ENCODE peak calls at places on chromosomes 3 and 15, in four cellular contexts. R is D721Med, M is nephron progenitor cell, X is upper lobe of right lung. Z is an unnamed sample.

GRCh38 chr15:74790080-74790916 is 8.4 kb downstream of the CSK start:
- DNase-seq in R (no peak), M (no peak), X (peak; percentile 82), Z (peak; percentile 92)

GRCh38 chr3:192892981-192893827 is 24.5 kb downstream of the MB21D2 start:
- DNase-seq in R (no peak), M (peak; percentile 19), X (peak; percentile 66), Z (peak; percentile 63)

GRCh38 chr3:4409415-4409814 is 57.7 kb downstream of the SUMF1 start:
- DNase-seq in R (no peak), M (no peak), X (no peak), Z (no peak)

GRCh38 chr3:153977148-153977547 is 144.0 kb upstream of the ARHGEF26 start:
- DNase-seq in R (no peak), M (no peak), X (no peak), Z (no peak)

GRCh38 chr3:12871404-12871983 is 30.1 kb upstream of the RPL32 start:
- DNase-seq in R (no peak), M (no peak), X (no peak), Z (no peak)

GRCh38 chr3:57731311-57731710 is 24.8 kb upstream of the SLMAP start:
- DNase-seq in R (no peak), M (no peak), X (no peak), Z (no peak)

GRCh38 chr3:192931825-192932224 is 14.2 kb upstream of the MB21D2 start:
- DNase-seq in R (no peak), M (no peak), X (no peak), Z (no peak)

GRCh38 chr15:70794596-70795310 is 31.4 kb upstream of the UACA start:
- DNase-seq in R (no peak), M (no peak), X (no peak), Z (no peak)

GRCh38 chr3:76198086-76198485 is 412.7 kb upstream of the ZNF717 start:
- DNase-seq in R (no peak), M (no peak), X (no peak), Z (no peak)

GRCh38 chr3:197372076-197372661 is 73.8 kb upstream of the DLG1 start:
- DNase-seq in R (no peak), M (no peak), X (no peak), Z (peak; percentile 38)

GRCh38 chr15:36831125-36831914 is 251.9 kb downstream of the CDIN1 start:
- DNase-seq in R (no peak), M (no peak), X (no peak), Z (no peak)

GRCh38 chr15:49096090-49096750 is 50.0 kb upstream of the SECISBP2L start:
- DNase-seq in R (no peak), M (no peak), X (no peak), Z (no peak)

GRCh38 chr3:44648564-44649229 is at the start of gene ZNF35:
- DNase-seq in R (peak; percentile 75), M (peak; percentile 78), X (peak; percentile 90), Z (peak; percentile 77)

GRCh38 chr3:188534633-188535032 is 380.7 kb downstream of the LPP start:
- DNase-seq in R (no peak), M (no peak), X (no peak), Z (no peak)

GRCh38 chr3:54278960-54279359 is 156.6 kb downstream of the CACNA2D3 start:
- DNase-seq in R (no peak), M (no peak), X (no peak), Z (no peak)

GRCh38 chr3:71271616-71272015 is 311.9 kb downstream of the FOXP1 start:
- DNase-seq in R (no peak), M (no peak), X (no peak), Z (no peak)

GRCh38 chr15:82951472-82952155 is 906 bp downstream of the HOMER2 start:
- DNase-seq in R (no peak), M (no peak), X (no peak), Z (no peak)

GRCh38 chr3:48410205-48411040 is 19.5 kb downstream of the PLXNB1 start:
- DNase-seq in R (no peak), M (no peak), X (peak; percentile 43), Z (peak; percentile 35)

GRCh38 chr3:24607281-24607680 is 112.6 kb upstream of the THRB start:
- DNase-seq in R (no peak), M (no peak), X (no peak), Z (no peak)

GRCh38 chr3:14772533-14773138 is 46.1 kb upstream of the FGD5 start:
- DNase-seq in R (no peak), M (no peak), X (peak; percentile 48), Z (no peak)

GRCh38 chr3:185067173-185067572 is 85.7 kb downstream of the C3orf70 start:
- DNase-seq in R (no peak), M (no peak), X (no peak), Z (no peak)

GRCh38 chr3:124063168-124063909 is 71.4 kb upstream of the ROPN1 start:
- DNase-seq in R (no peak), M (no peak), X (no peak), Z (no peak)

GRCh38 chr3:122005033-122005565 is 16.9 kb downstream of the ILDR1 start:
- DNase-seq in R (no peak), M (no peak), X (no peak), Z (no peak)

GRCh38 chr3:186932281-186933181 is 2.2 kb downstream of the ST6GAL1 start:
- DNase-seq in R (no peak), M (no peak), X (no peak), Z (no peak)

GRCh38 chr3:110243081-110243480 is 828.5 kb upstream of the NECTIN3 start:
- DNase-seq in R (no peak), M (no peak), X (no peak), Z (no peak)

GRCh38 chr3:149593416-149594160 is 64.2 kb downstream of the WWTR1 start:
- DNase-seq in R (no peak), M (no peak), X (no peak), Z (no peak)

GRCh38 chr3:183539821-183540220 is 15.7 kb downstream of the KLHL6 start:
- DNase-seq in R (no peak), M (no peak), X (no peak), Z (no peak)

GRCh38 chr3:107928084-107928445 is 162.8 kb downstream of the CD47 start:
- DNase-seq in R (no peak), M (no peak), X (no peak), Z (no peak)

GRCh38 chr3:194466761-194467356 is 19.9 kb downstream of the ATP13A3 start:
- DNase-seq in R (no peak), M (no peak), X (no peak), Z (no peak)

GRCh38 chr3:30007668-30008067 is 598.7 kb upstream of the TGFBR2 start:
- DNase-seq in R (no peak), M (no peak), X (no peak), Z (no peak)

GRCh38 chr3:126267169-126267975 is 87.0 kb upstream of the ALDH1L1 start:
- DNase-seq in R (no peak), M (peak; percentile 88), X (peak; percentile 93), Z (peak; percentile 84)

GRCh38 chr15:65221708-65222107 is 10.4 kb upstream of the CILP start:
- DNase-seq in R (no peak), M (no peak), X (no peak), Z (no peak)

GRCh38 chr3:43995078-43995928 is 246.4 kb upstream of the TOPAZ1 start:
- DNase-seq in R (no peak), M (peak; percentile 63), X (no peak), Z (no peak)

Z was measured in sciatic nerve.